ENCODE peak calls at places on chromosomes 7 and 10, in six cellular contexts. Y is left kidney; Q is pancreas; Z is stimulated activated CD4-positive, alpha-beta T cell treated with anti-CD3 and anti-CD28 coated beads, Interleukin-2, amount 100 ng/mL, for 24 hours; A is naive thymus-derived CD8-positive, alpha-beta T cell; K is GM23338. G is an unnamed sample.

GRCh38 chr7:157355784-157356511 is 19.1 kb downstream of the DNAJB6 start:
- DNase-seq in Y (peak), Q (no peak), Z (no peak), A (no peak), K (no peak), G (no peak)

GRCh38 chr7:40324889-40325288 is 190.1 kb downstream of the SUGCT start:
- DNase-seq in Y (peak), Q (no peak), Z (no peak), A (no peak), K (no peak), G (no peak)

GRCh38 chr10:62935022-62935421 is 118.9 kb upstream of the EGR2 start:
- DNase-seq in Y (no peak), Q (no peak), Z (no peak), A (no peak), K (no peak), G (no peak)

GRCh38 chr10:113447278-113447677 is 105.6 kb upstream of the HABP2 start:
- DNase-seq in Y (no peak), Q (no peak), Z (no peak), A (no peak), K (no peak), G (no peak)

GRCh38 chr7:27143022-27143949 is at the start of gene HOXA5:
- DNase-seq in Y (peak), Q (no peak), Z (no peak), A (no peak), K (peak), G (no peak)

GRCh38 chr7:111587126-111587525 is 24.8 kb upstream of the IMMP2L start:
- DNase-seq in Y (no peak), Q (no peak), Z (no peak), A (no peak), K (no peak), G (no peak)

GRCh38 chr7:55591282-55591931 is 19.1 kb upstream of the VOPP1 start:
- DNase-seq in Y (no peak), Q (no peak), Z (no peak), A (no peak), K (no peak), G (no peak)

GRCh38 chr10:31422634-31423033 is 103.6 kb downstream of the ZEB1 start:
- DNase-seq in Y (no peak), Q (no peak), Z (no peak), A (no peak), K (no peak), G (no peak)

GRCh38 chr10:9302142-9302746 is 1247.8 kb downstream of the GATA3 start:
- DNase-seq in Y (peak), Q (no peak), Z (no peak), A (no peak), K (peak), G (peak)

GRCh38 chr7:30831227-30831626 is 60.0 kb downstream of the MINDY4 start:
- DNase-seq in Y (no peak), Q (no peak), Z (no peak), A (no peak), K (no peak), G (no peak)

GRCh38 chr7:45915606-45916005 is 5.5 kb downstream of the IGFBP3 start:
- DNase-seq in Y (no peak), Q (no peak), Z (no peak), A (no peak), K (no peak), G (no peak)

GRCh38 chr10:77478248-77478963 is 159.2 kb downstream of the KCNMA1 start:
- DNase-seq in Y (no peak), Q (no peak), Z (no peak), A (no peak), K (no peak), G (no peak)

GRCh38 chr10:49055231-49055850 is 60.0 kb downstream of the VSTM4 start:
- DNase-seq in Y (no peak), Q (no peak), Z (no peak), A (no peak), K (no peak), G (no peak)